ENCODE peak calls at places on chromosomes 6 and 20, in seven cellular contexts. One of them, this sample, is unnamed.

GRCh38 chr20:61929971-61930666 is 135.6 kb downstream of the TAF4 start:
- DNase-seq in breast epithelium: no peak
- DNase-seq in NCI-H2029: no peak
- DNase-seq in right cardiac atrium: peak
- DNase-seq in ELF-1: no peak
- DNase-seq in SW480: no peak
- DNase-seq in GM04504: no peak
- DNase-seq in this sample: no peak

GRCh38 chr6:15308445-15309213 is 62.8 kb downstream of the JARID2 start:
- DNase-seq in breast epithelium: no peak
- DNase-seq in NCI-H2029: no peak
- DNase-seq in right cardiac atrium: no peak
- DNase-seq in ELF-1: no peak
- DNase-seq in SW480: no peak
- DNase-seq in GM04504: no peak
- DNase-seq in this sample: no peak

GRCh38 chr20:49400410-49400809 is 82.1 kb downstream of the KCNB1 start:
- DNase-seq in breast epithelium: no peak
- DNase-seq in NCI-H2029: no peak
- DNase-seq in right cardiac atrium: peak
- DNase-seq in ELF-1: no peak
- DNase-seq in SW480: no peak
- DNase-seq in GM04504: no peak
- DNase-seq in this sample: no peak

GRCh38 chr6:20411544-20411943 is 9.9 kb downstream of the E2F3 start:
- DNase-seq in breast epithelium: no peak
- DNase-seq in NCI-H2029: no peak
- DNase-seq in right cardiac atrium: no peak
- DNase-seq in ELF-1: no peak
- DNase-seq in SW480: no peak
- DNase-seq in GM04504: no peak
- DNase-seq in this sample: no peak

GRCh38 chr6:116511424-116512131 is at the start of gene CALHM5:
- DNase-seq in breast epithelium: no peak
- DNase-seq in NCI-H2029: no peak
- DNase-seq in right cardiac atrium: peak
- DNase-seq in ELF-1: peak
- DNase-seq in SW480: peak
- DNase-seq in GM04504: peak
- DNase-seq in this sample: peak

GRCh38 chr6:116392158-116393032 is 21.6 kb downstream of the DSE start:
- DNase-seq in breast epithelium: no peak
- DNase-seq in NCI-H2029: no peak
- DNase-seq in right cardiac atrium: no peak
- DNase-seq in ELF-1: no peak
- DNase-seq in SW480: no peak
- DNase-seq in GM04504: no peak
- DNase-seq in this sample: no peak

GRCh38 chr6:167697316-167697715 is 129.4 kb upstream of the AFDN start:
- DNase-seq in breast epithelium: no peak
- DNase-seq in NCI-H2029: no peak
- DNase-seq in right cardiac atrium: no peak
- DNase-seq in ELF-1: peak
- DNase-seq in SW480: no peak
- DNase-seq in GM04504: no peak
- DNase-seq in this sample: no peak

GRCh38 chr6:2632368-2632767 is 118.4 kb downstream of the MYLK4 start:
- DNase-seq in breast epithelium: no peak
- DNase-seq in NCI-H2029: no peak
- DNase-seq in right cardiac atrium: no peak
- DNase-seq in ELF-1: no peak
- DNase-seq in SW480: no peak
- DNase-seq in GM04504: no peak
- DNase-seq in this sample: peak

GRCh38 chr6:34247481-34248197 is 1.2 kb downstream of the SMIM29 start:
- DNase-seq in breast epithelium: no peak
- DNase-seq in NCI-H2029: no peak
- DNase-seq in right cardiac atrium: no peak
- DNase-seq in ELF-1: no peak
- DNase-seq in SW480: no peak
- DNase-seq in GM04504: no peak
- DNase-seq in this sample: no peak

GRCh38 chr6:10901751-10902150 is 14.9 kb downstream of the SYCP2L start:
- DNase-seq in breast epithelium: no peak
- DNase-seq in NCI-H2029: no peak
- DNase-seq in right cardiac atrium: no peak
- DNase-seq in ELF-1: no peak
- DNase-seq in SW480: no peak
- DNase-seq in GM04504: no peak
- DNase-seq in this sample: peak

GRCh38 chr6:169966312-169967181 is 215.1 kb downstream of the ERMARD start:
- DNase-seq in breast epithelium: peak
- DNase-seq in NCI-H2029: no peak
- DNase-seq in right cardiac atrium: no peak
- DNase-seq in ELF-1: no peak
- DNase-seq in SW480: no peak
- DNase-seq in GM04504: no peak
- DNase-seq in this sample: no peak

GRCh38 chr6:37130704-37131103 is 39.2 kb upstream of the PIM1 start:
- DNase-seq in breast epithelium: peak
- DNase-seq in NCI-H2029: no peak
- DNase-seq in right cardiac atrium: peak
- DNase-seq in ELF-1: no peak
- DNase-seq in SW480: no peak
- DNase-seq in GM04504: no peak
- DNase-seq in this sample: no peak

GRCh38 chr20:31638317-31638716 is 605 bp downstream of the COX4I2 start:
- DNase-seq in breast epithelium: no peak
- DNase-seq in NCI-H2029: no peak
- DNase-seq in right cardiac atrium: no peak
- DNase-seq in ELF-1: peak
- DNase-seq in SW480: no peak
- DNase-seq in GM04504: no peak
- DNase-seq in this sample: no peak

GRCh38 chr6:38182426-38182825 is 362.9 kb downstream of the ZFAND3 start:
- DNase-seq in breast epithelium: no peak
- DNase-seq in NCI-H2029: no peak
- DNase-seq in right cardiac atrium: no peak
- DNase-seq in ELF-1: no peak
- DNase-seq in SW480: no peak
- DNase-seq in GM04504: no peak
- DNase-seq in this sample: no peak

GRCh38 chr20:50029697-50030428 is 47.1 kb downstream of the SNAI1 start:
- DNase-seq in breast epithelium: no peak
- DNase-seq in NCI-H2029: no peak
- DNase-seq in right cardiac atrium: peak
- DNase-seq in ELF-1: peak
- DNase-seq in SW480: peak
- DNase-seq in GM04504: peak
- DNase-seq in this sample: no peak

GRCh38 chr6:9138856-9139426 is 703.6 kb upstream of the SLC35B3 start:
- DNase-seq in breast epithelium: no peak
- DNase-seq in NCI-H2029: peak
- DNase-seq in right cardiac atrium: no peak
- DNase-seq in ELF-1: no peak
- DNase-seq in SW480: no peak
- DNase-seq in GM04504: no peak
- DNase-seq in this sample: no peak

GRCh38 chr6:106973841-106974336 is 640 bp downstream of the CD24 start:
- DNase-seq in breast epithelium: peak
- DNase-seq in NCI-H2029: no peak
- DNase-seq in right cardiac atrium: no peak
- DNase-seq in ELF-1: peak
- DNase-seq in SW480: peak
- DNase-seq in GM04504: no peak
- DNase-seq in this sample: no peak

GRCh38 chr6:145539831-145540230 is 195.5 kb downstream of the EPM2A start:
- DNase-seq in breast epithelium: no peak
- DNase-seq in NCI-H2029: no peak
- DNase-seq in right cardiac atrium: no peak
- DNase-seq in ELF-1: no peak
- DNase-seq in SW480: no peak
- DNase-seq in GM04504: no peak
- DNase-seq in this sample: no peak

GRCh38 chr6:144325232-144325631 is 40.1 kb downstream of the UTRN start:
- DNase-seq in breast epithelium: no peak
- DNase-seq in NCI-H2029: no peak
- DNase-seq in right cardiac atrium: no peak
- DNase-seq in ELF-1: no peak
- DNase-seq in SW480: no peak
- DNase-seq in GM04504: no peak
- DNase-seq in this sample: no peak

GRCh38 chr6:43282060-43282459 is 16.0 kb upstream of the SLC22A7 start:
- DNase-seq in breast epithelium: no peak
- DNase-seq in NCI-H2029: no peak
- DNase-seq in right cardiac atrium: peak
- DNase-seq in ELF-1: no peak
- DNase-seq in SW480: no peak
- DNase-seq in GM04504: no peak
- DNase-seq in this sample: no peak

GRCh38 chr20:11564491-11564890 is 353.2 kb upstream of the BTBD3 start:
- DNase-seq in breast epithelium: no peak
- DNase-seq in NCI-H2029: no peak
- DNase-seq in right cardiac atrium: no peak
- DNase-seq in ELF-1: no peak
- DNase-seq in SW480: no peak
- DNase-seq in GM04504: no peak
- DNase-seq in this sample: no peak

GRCh38 chr6:85473748-85474147 is 23.9 kb downstream of the NT5E start:
- DNase-seq in breast epithelium: no peak
- DNase-seq in NCI-H2029: no peak
- DNase-seq in right cardiac atrium: no peak
- DNase-seq in ELF-1: no peak
- DNase-seq in SW480: no peak
- DNase-seq in GM04504: no peak
- DNase-seq in this sample: no peak

GRCh38 chr20:59598625-59599310 is 5.6 kb upstream of the PHACTR3 start:
- DNase-seq in breast epithelium: no peak
- DNase-seq in NCI-H2029: no peak
- DNase-seq in right cardiac atrium: no peak
- DNase-seq in ELF-1: peak
- DNase-seq in SW480: peak
- DNase-seq in GM04504: no peak
- DNase-seq in this sample: peak

GRCh38 chr20:49165611-49166010 is 22.5 kb downstream of the STAU1 start:
- DNase-seq in breast epithelium: no peak
- DNase-seq in NCI-H2029: no peak
- DNase-seq in right cardiac atrium: no peak
- DNase-seq in ELF-1: no peak
- DNase-seq in SW480: no peak
- DNase-seq in GM04504: no peak
- DNase-seq in this sample: no peak

GRCh38 chr6:37665309-37665708 is 32.4 kb downstream of the MDGA1 start:
- DNase-seq in breast epithelium: no peak
- DNase-seq in NCI-H2029: no peak
- DNase-seq in right cardiac atrium: no peak
- DNase-seq in ELF-1: peak
- DNase-seq in SW480: peak
- DNase-seq in GM04504: no peak
- DNase-seq in this sample: no peak

GRCh38 chr6:74609857-74610256 is 596.0 kb downstream of the COL12A1 start:
- DNase-seq in breast epithelium: no peak
- DNase-seq in NCI-H2029: no peak
- DNase-seq in right cardiac atrium: no peak
- DNase-seq in ELF-1: no peak
- DNase-seq in SW480: no peak
- DNase-seq in GM04504: no peak
- DNase-seq in this sample: no peak

GRCh38 chr20:50290815-50291214 is 100.2 kb downstream of the CEBPB start:
- DNase-seq in breast epithelium: no peak
- DNase-seq in NCI-H2029: no peak
- DNase-seq in right cardiac atrium: peak
- DNase-seq in ELF-1: no peak
- DNase-seq in SW480: no peak
- DNase-seq in GM04504: no peak
- DNase-seq in this sample: no peak

GRCh38 chr6:127811939-127812338 is 88.9 kb downstream of the THEMIS start:
- DNase-seq in breast epithelium: no peak
- DNase-seq in NCI-H2029: no peak
- DNase-seq in right cardiac atrium: no peak
- DNase-seq in ELF-1: no peak
- DNase-seq in SW480: no peak
- DNase-seq in GM04504: no peak
- DNase-seq in this sample: no peak

GRCh38 chr20:35579196-35579595 is 36.4 kb upstream of the SPAG4 start:
- DNase-seq in breast epithelium: no peak
- DNase-seq in NCI-H2029: no peak
- DNase-seq in right cardiac atrium: no peak
- DNase-seq in ELF-1: no peak
- DNase-seq in SW480: no peak
- DNase-seq in GM04504: no peak
- DNase-seq in this sample: no peak

GRCh38 chr6:28756555-28756918 is 167.2 kb downstream of the TRIM27 start:
- DNase-seq in breast epithelium: no peak
- DNase-seq in NCI-H2029: no peak
- DNase-seq in right cardiac atrium: no peak
- DNase-seq in ELF-1: peak
- DNase-seq in SW480: no peak
- DNase-seq in GM04504: no peak
- DNase-seq in this sample: no peak

GRCh38 chr6:7257521-7258230 is 55.3 kb downstream of the SSR1 start:
- DNase-seq in breast epithelium: no peak
- DNase-seq in NCI-H2029: no peak
- DNase-seq in right cardiac atrium: no peak
- DNase-seq in ELF-1: no peak
- DNase-seq in SW480: no peak
- DNase-seq in GM04504: no peak
- DNase-seq in this sample: no peak

GRCh38 chr6:8113260-8113659 is 10.9 kb upstream of the EEF1E1 start:
- DNase-seq in breast epithelium: no peak
- DNase-seq in NCI-H2029: no peak
- DNase-seq in right cardiac atrium: no peak
- DNase-seq in ELF-1: no peak
- DNase-seq in SW480: no peak
- DNase-seq in GM04504: no peak
- DNase-seq in this sample: no peak

GRCh38 chr20:48331518-48332286 is 496.1 kb downstream of the PREX1 start:
- DNase-seq in breast epithelium: no peak
- DNase-seq in NCI-H2029: no peak
- DNase-seq in right cardiac atrium: no peak
- DNase-seq in ELF-1: peak
- DNase-seq in SW480: no peak
- DNase-seq in GM04504: no peak
- DNase-seq in this sample: no peak

GRCh38 chr6:44149369-44150012 is 9.1 kb upstream of the CAPN11 start:
- DNase-seq in breast epithelium: no peak
- DNase-seq in NCI-H2029: no peak
- DNase-seq in right cardiac atrium: no peak
- DNase-seq in ELF-1: no peak
- DNase-seq in SW480: no peak
- DNase-seq in GM04504: no peak
- DNase-seq in this sample: no peak

GRCh38 chr6:33610057-33610456 is 11.1 kb upstream of the ITPR3 start:
- DNase-seq in breast epithelium: no peak
- DNase-seq in NCI-H2029: no peak
- DNase-seq in right cardiac atrium: peak
- DNase-seq in ELF-1: no peak
- DNase-seq in SW480: no peak
- DNase-seq in GM04504: no peak
- DNase-seq in this sample: no peak

GRCh38 chr6:50362706-50363105 is 313.0 kb upstream of the DEFB112 start:
- DNase-seq in breast epithelium: no peak
- DNase-seq in NCI-H2029: no peak
- DNase-seq in right cardiac atrium: no peak
- DNase-seq in ELF-1: no peak
- DNase-seq in SW480: no peak
- DNase-seq in GM04504: no peak
- DNase-seq in this sample: no peak

This sample was measured in RPMI8226.